ENCODE peak calls at places on chromosomes 3 and 15, in six cellular contexts. D, A, B, J, K and I are unnamed samples.

GRCh38 chr15:60370105-60370803 is 27.5 kb downstream of the ANXA2 start:
- DNase-seq in D (no peak), A (no peak), B (no peak), J (no peak), K (no peak), I (no peak)

GRCh38 chr15:66685638-66686150 is 16.3 kb upstream of the SMAD6 start:
- DNase-seq in D (no peak), A (no peak), B (no peak), J (no peak), K (no peak), I (no peak)

GRCh38 chr3:182979103-182979697 is 1.1 kb downstream of the DCUN1D1 start:
- DNase-seq in D (no peak), A (no peak), B (no peak), J (no peak), K (no peak), I (no peak)

GRCh38 chr3:47588587-47588986 is 9.9 kb upstream of the CSPG5 start:
- DNase-seq in D (no peak), A (no peak), B (no peak), J (no peak), K (no peak), I (no peak)

GRCh38 chr3:60636846-60637245 is 614.4 kb downstream of the FHIT start:
- DNase-seq in D (no peak), A (no peak), B (no peak), J (no peak), K (no peak), I (no peak)

GRCh38 chr3:27290760-27291159 is 78.4 kb downstream of the NEK10 start:
- DNase-seq in D (no peak), A (no peak), B (no peak), J (no peak), K (no peak), I (no peak)

GRCh38 chr3:4398120-4398740 is 68.8 kb downstream of the SUMF1 start:
- DNase-seq in D (no peak), A (no peak), B (no peak), J (no peak), K (no peak), I (no peak)

GRCh38 chr3:44926172-44926571 is 49.8 kb downstream of the ZDHHC3 start:
- DNase-seq in D (no peak), A (no peak), B (no peak), J (no peak), K (no peak), I (no peak)

GRCh38 chr15:78209646-78210348 is 24.6 kb downstream of the ACSBG1 start:
- DNase-seq in D (no peak), A (no peak), B (no peak), J (no peak), K (no peak), I (no peak)

GRCh38 chr3:61956236-61956635 is 394.9 kb downstream of the PTPRG start:
- DNase-seq in D (no peak), A (peak), B (no peak), J (no peak), K (no peak), I (no peak)

GRCh38 chr3:173921741-173922140 is 524.2 kb downstream of the NLGN1 start:
- DNase-seq in D (no peak), A (no peak), B (no peak), J (no peak), K (no peak), I (no peak)

GRCh38 chr3:4712109-4712508 is 219.0 kb downstream of the ITPR1 start:
- DNase-seq in D (no peak), A (peak), B (no peak), J (no peak), K (no peak), I (no peak)

GRCh38 chr3:29319262-29319661 is 38.4 kb downstream of the RBMS3 start:
- DNase-seq in D (peak), A (no peak), B (no peak), J (no peak), K (no peak), I (no peak)

GRCh38 chr15:76150508-76150907 is 90.7 kb downstream of the TMEM266 start:
- DNase-seq in D (no peak), A (no peak), B (no peak), J (peak), K (no peak), I (no peak)

GRCh38 chr3:198092276-198092675 is 132.3 kb downstream of the LMLN start:
- DNase-seq in D (no peak), A (no peak), B (no peak), J (no peak), K (no peak), I (no peak)

GRCh38 chr15:100918690-100919480 is at the start of gene LRRK1:
- DNase-seq in D (no peak), A (peak), B (peak), J (no peak), K (no peak), I (no peak)

GRCh38 chr15:72827216-72827615 is 43.7 kb upstream of the ADPGK start:
- DNase-seq in D (no peak), A (no peak), B (no peak), J (no peak), K (no peak), I (no peak)

GRCh38 chr3:189974372-189974771 is 146.3 kb downstream of the P3H2 start:
- DNase-seq in D (no peak), A (no peak), B (no peak), J (no peak), K (no peak), I (no peak)

GRCh38 chr15:57611938-57612337 is 20.2 kb downstream of the MYZAP start:
- DNase-seq in D (no peak), A (peak), B (no peak), J (no peak), K (no peak), I (peak)

GRCh38 chr3:50165388-50166308 is 10.5 kb downstream of the SEMA3F start:
- DNase-seq in D (no peak), A (no peak), B (no peak), J (peak), K (no peak), I (peak)

GRCh38 chr3:128864351-128864811 is 15.0 kb upstream of the ACAD9 start:
- DNase-seq in D (no peak), A (no peak), B (no peak), J (peak), K (no peak), I (no peak)

GRCh38 chr3:19396726-19397125 is 248.4 kb downstream of the KCNH8 start:
- DNase-seq in D (no peak), A (no peak), B (no peak), J (no peak), K (no peak), I (no peak)

GRCh38 chr3:195059006-195059350 is 212.0 kb downstream of the XXYLT1 start:
- DNase-seq in D (no peak), A (no peak), B (no peak), J (no peak), K (no peak), I (no peak)

GRCh38 chr3:112629425-112629824 is 11.5 kb downstream of the CCDC80 start:
- DNase-seq in D (no peak), A (peak), B (no peak), J (no peak), K (no peak), I (no peak)

GRCh38 chr3:16512435-16513140 is 911 bp downstream of the RFTN1 start:
- DNase-seq in D (no peak), A (no peak), B (no peak), J (no peak), K (no peak), I (no peak)

GRCh38 chr3:115658337-115659181 is 35.2 kb downstream of the GAP43 start:
- DNase-seq in D (peak), A (peak), B (peak), J (peak), K (peak), I (peak)

GRCh38 chr15:27234593-27234992 is 263.6 kb downstream of the GABRG3 start:
- DNase-seq in D (no peak), A (no peak), B (no peak), J (no peak), K (no peak), I (no peak)

GRCh38 chr3:179421500-179421899 is 29.8 kb downstream of the GNB4 start:
- DNase-seq in D (no peak), A (no peak), B (no peak), J (peak), K (no peak), I (no peak)

GRCh38 chr3:138051946-138052802 is 42.2 kb downstream of the CLDN18 start:
- DNase-seq in D (no peak), A (no peak), B (peak), J (peak), K (no peak), I (no peak)

GRCh38 chr3:159821737-159822136 is 166.9 kb upstream of the IL12A start:
- DNase-seq in D (no peak), A (no peak), B (no peak), J (no peak), K (no peak), I (no peak)

GRCh38 chr15:63755162-63755561 is 78.6 kb downstream of the HERC1 start:
- DNase-seq in D (no peak), A (no peak), B (no peak), J (no peak), K (no peak), I (no peak)

GRCh38 chr3:151789853-151790463 is 24.0 kb upstream of the AADAC start:
- DNase-seq in D (no peak), A (no peak), B (no peak), J (no peak), K (no peak), I (no peak)

GRCh38 chr3:158696618-158697017 is 24.2 kb upstream of the LXN start:
- DNase-seq in D (no peak), A (no peak), B (no peak), J (no peak), K (no peak), I (no peak)